ENCODE peak calls at places on chromosomes 5 and 9, in seven cellular contexts. J, O, R, F, D, M and Q are unnamed samples.

GRCh38 chr5:177455036-177455660 is 8.5 kb downstream of the PRR7 start:
- DNase-seq in J (no peak), O (peak), R (no peak), F (no peak), D (peak), M (peak), Q (no peak)

GRCh38 chr5:1537166-1538154 is 13.7 kb upstream of the LPCAT1 start:
- DNase-seq in J (no peak), O (no peak), R (no peak), F (no peak), D (no peak), M (no peak), Q (no peak)

GRCh38 chr9:114304416-114305188 is 18.3 kb upstream of the ORM1 start:
- DNase-seq in J (no peak), O (no peak), R (no peak), F (no peak), D (no peak), M (no peak), Q (no peak)

GRCh38 chr5:168288349-168289245 is 2.8 kb upstream of the WWC1 start:
- DNase-seq in J (peak), O (no peak), R (no peak), F (no peak), D (no peak), M (no peak), Q (no peak)

GRCh38 chr9:93598647-93599241 is 22.4 kb downstream of the PHF2 start:
- DNase-seq in J (no peak), O (no peak), R (no peak), F (no peak), D (no peak), M (no peak), Q (no peak)

GRCh38 chr9:123543492-123543891 is 187.5 kb downstream of the CRB2 start:
- DNase-seq in J (no peak), O (no peak), R (no peak), F (no peak), D (no peak), M (no peak), Q (no peak)

GRCh38 chr5:60473654-60474053 is 226.3 kb downstream of the DEPDC1B start:
- DNase-seq in J (no peak), O (no peak), R (no peak), F (no peak), D (no peak), M (no peak), Q (no peak)

GRCh38 chr9:16869140-16869903 is 1.1 kb downstream of the BNC2 start:
- DNase-seq in J (no peak), O (no peak), R (no peak), F (no peak), D (no peak), M (peak), Q (no peak)

GRCh38 chr5:151931260-151931659 is 6.6 kb upstream of the GLRA1 start:
- DNase-seq in J (no peak), O (no peak), R (no peak), F (no peak), D (no peak), M (no peak), Q (no peak)

GRCh38 chr5:75047356-75047755 is 5.0 kb downstream of the GCNT4 start:
- DNase-seq in J (no peak), O (no peak), R (no peak), F (no peak), D (no peak), M (no peak), Q (no peak)

GRCh38 chr5:169914766-169915165 is 65.5 kb downstream of the INSYN2B start:
- DNase-seq in J (peak), O (no peak), R (no peak), F (no peak), D (no peak), M (peak), Q (peak)

GRCh38 chr9:97398999-97399758 is 12.7 kb upstream of the TDRD7 start:
- DNase-seq in J (no peak), O (peak), R (no peak), F (peak), D (peak), M (no peak), Q (peak)

GRCh38 chr9:92887880-92888338 is 10.1 kb upstream of the ZNF484 start:
- DNase-seq in J (no peak), O (no peak), R (no peak), F (no peak), D (no peak), M (no peak), Q (no peak)

GRCh38 chr9:74277532-74277931 is 219.6 kb upstream of the RORB start:
- DNase-seq in J (no peak), O (no peak), R (no peak), F (no peak), D (no peak), M (no peak), Q (no peak)

GRCh38 chr9:104779946-104780539 is 16.1 kb downstream of the NIPSNAP3B start:
- DNase-seq in J (no peak), O (no peak), R (no peak), F (no peak), D (no peak), M (no peak), Q (no peak)

GRCh38 chr9:37974506-37975173 is 70.7 kb upstream of the SLC25A51 start:
- DNase-seq in J (no peak), O (no peak), R (no peak), F (no peak), D (no peak), M (no peak), Q (no peak)

GRCh38 chr9:131395027-131395744 is 1.3 kb downstream of the PRRC2B start:
- DNase-seq in J (no peak), O (peak), R (no peak), F (no peak), D (peak), M (no peak), Q (no peak)

GRCh38 chr5:178238711-178239592 is 6.3 kb upstream of the PHYKPL start:
- DNase-seq in J (no peak), O (no peak), R (no peak), F (no peak), D (no peak), M (no peak), Q (no peak)

GRCh38 chr5:135102716-135103696 is 69.0 kb upstream of the PITX1 start:
- DNase-seq in J (no peak), O (no peak), R (no peak), F (no peak), D (no peak), M (no peak), Q (no peak)

GRCh38 chr9:7935666-7936065 is 136.1 kb upstream of the DMAC1 start:
- DNase-seq in J (no peak), O (no peak), R (no peak), F (no peak), D (no peak), M (no peak), Q (no peak)

GRCh38 chr9:137467896-137468295 is 8.8 kb upstream of the NSMF start:
- DNase-seq in J (no peak), O (no peak), R (no peak), F (no peak), D (no peak), M (no peak), Q (no peak)

GRCh38 chr9:6955251-6955921 is 197.6 kb downstream of the KDM4C start:
- DNase-seq in J (peak), O (peak), R (peak), F (no peak), D (peak), M (peak), Q (peak)

GRCh38 chr9:127548352-127548878 is 63.7 kb upstream of the STXBP1 start:
- DNase-seq in J (no peak), O (no peak), R (no peak), F (no peak), D (no peak), M (no peak), Q (no peak)

GRCh38 chr9:88313364-88314220 is 74.7 kb upstream of the SPIN1 start:
- DNase-seq in J (no peak), O (peak), R (no peak), F (no peak), D (no peak), M (no peak), Q (no peak)

GRCh38 chr9:38039090-38039906 is 29.7 kb downstream of the SHB start:
- DNase-seq in J (no peak), O (no peak), R (no peak), F (no peak), D (no peak), M (no peak), Q (peak)

GRCh38 chr5:159324097-159324760 is 6.1 kb downstream of the IL12B start:
- DNase-seq in J (no peak), O (no peak), R (no peak), F (peak), D (no peak), M (no peak), Q (no peak)

GRCh38 chr5:52809884-52810283 is 22.2 kb downstream of the ITGA1 start:
- DNase-seq in J (no peak), O (no peak), R (no peak), F (no peak), D (no peak), M (no peak), Q (no peak)

GRCh38 chr5:73966411-73966810 is 340.4 kb downstream of the ARHGEF28 start:
- DNase-seq in J (no peak), O (no peak), R (no peak), F (no peak), D (no peak), M (no peak), Q (peak)

GRCh38 chr9:32011049-32011448 is 373.4 kb upstream of the ACO1 start:
- DNase-seq in J (no peak), O (no peak), R (no peak), F (no peak), D (no peak), M (no peak), Q (no peak)

GRCh38 chr5:34517249-34517648 is 138.9 kb upstream of the RAI14 start:
- DNase-seq in J (no peak), O (no peak), R (no peak), F (no peak), D (no peak), M (no peak), Q (no peak)

GRCh38 chr5:1394881-1395860 is 50.1 kb downstream of the SLC6A3 start:
- DNase-seq in J (no peak), O (no peak), R (no peak), F (no peak), D (no peak), M (no peak), Q (no peak)

GRCh38 chr5:81019748-81020147 is 59.6 kb downstream of the RASGRF2 start:
- DNase-seq in J (no peak), O (no peak), R (no peak), F (no peak), D (no peak), M (no peak), Q (no peak)

GRCh38 chr9:14314424-14314928 is 535 bp upstream of the NFIB start:
- DNase-seq in J (peak), O (no peak), R (no peak), F (peak), D (peak), M (no peak), Q (peak)

GRCh38 chr5:136123236-136123768 is 9.3 kb upstream of the SMAD5 start:
- DNase-seq in J (no peak), O (no peak), R (peak), F (peak), D (peak), M (no peak), Q (no peak)

GRCh38 chr5:82162568-82162967 is 115.6 kb downstream of the RPS23 start:
- DNase-seq in J (no peak), O (no peak), R (no peak), F (no peak), D (no peak), M (no peak), Q (no peak)

GRCh38 chr9:68507098-68507795 is 33.4 kb downstream of the TMEM252 start:
- DNase-seq in J (no peak), O (no peak), R (no peak), F (peak), D (no peak), M (no peak), Q (peak)